ENCODE peak calls at places on chromosomes 2 and 18, in five cellular contexts. L, Z, R, S and Q are unnamed samples.

GRCh38 chr18:36158261-36158867 is 28.7 kb downstream of the ELP2 start:
- DNase-seq in S (no peak), Z (no peak), R (no peak), L (no peak), Q (no peak)

GRCh38 chr2:9681427-9681817 is 50.6 kb upstream of the YWHAQ start:
- DNase-seq in S (no peak), L (no peak), R (no peak), Z (no peak), Q (no peak)

GRCh38 chr2:110678457-110679336 is 834 bp upstream of the BUB1 start:
- DNase-seq in L (no peak), Z (no peak), S (peak), R (peak), Q (peak)

GRCh38 chr2:18253686-18254197 is 306.7 kb downstream of the RDH14 start:
- DNase-seq in Z (no peak), S (no peak), L (no peak), R (no peak), Q (no peak)

GRCh38 chr2:16656784-16657391 is 8.7 kb downstream of the CYRIA start:
- DNase-seq in S (no peak), Z (no peak), L (no peak), R (no peak), Q (no peak)

GRCh38 chr2:127423476-127423840 is 5.2 kb downstream of the PROC start:
- DNase-seq in Z (peak), S (no peak), L (no peak), R (peak), Q (no peak)

GRCh38 chr2:231287696-231288095 is 89.3 kb downstream of the ARMC9 start:
- DNase-seq in L (no peak), R (no peak), Z (no peak), S (no peak), Q (no peak)

GRCh38 chr2:98280376-98281102 is 65.7 kb upstream of the CNGA3 start:
- DNase-seq in S (no peak), R (peak), Z (no peak), L (no peak), Q (no peak)

GRCh38 chr2:30252723-30253688 is 21.7 kb downstream of the LBH start:
- DNase-seq in S (no peak), L (no peak), Z (no peak), R (peak), Q (no peak)

GRCh38 chr2:31660165-31660564 is 79.4 kb upstream of the SRD5A2 start:
- DNase-seq in S (no peak), L (no peak), Z (no peak), R (no peak), Q (no peak)

GRCh38 chr2:54479422-54479821 is 23.3 kb downstream of the SPTBN1 start:
- DNase-seq in R (no peak), Z (no peak), L (no peak), S (no peak), Q (peak)

GRCh38 chr2:172540421-172540820 is 15.5 kb upstream of the PDK1 start:
- DNase-seq in R (no peak), Z (no peak), S (no peak), L (no peak), Q (no peak)

GRCh38 chr2:121237336-121237979 is 47.5 kb downstream of the TFCP2L1 start:
- DNase-seq in L (no peak), Z (no peak), S (peak), R (no peak), Q (no peak)

GRCh38 chr2:123688504-123688903 is 336.6 kb upstream of the CNTNAP5 start:
- DNase-seq in R (no peak), Z (no peak), L (no peak), S (no peak), Q (no peak)

GRCh38 chr2:147665035-147665434 is 179.8 kb upstream of the ACVR2A start:
- DNase-seq in S (no peak), L (no peak), R (no peak), Z (no peak), Q (no peak)

GRCh38 chr2:197011033-197011432 is 84.5 kb upstream of the PGAP1 start:
- DNase-seq in R (no peak), L (no peak), Z (no peak), S (no peak), Q (no peak)

GRCh38 chr2:168849610-168850009 is 40.6 kb downstream of the SPC25 start:
- DNase-seq in S (no peak), L (no peak), Z (no peak), R (peak), Q (no peak)

GRCh38 chr18:46416706-46417638 is 240.0 kb downstream of the LOXHD1 start:
- DNase-seq in S (no peak), Z (no peak), L (peak), R (no peak), Q (no peak)

GRCh38 chr2:68548396-68548795 is 81.0 kb downstream of the APLF start:
- DNase-seq in R (no peak), Z (no peak), L (no peak), S (no peak), Q (no peak)

GRCh38 chr2:230435431-230435830 is 19.4 kb downstream of the SP100 start:
- DNase-seq in R (no peak), S (no peak), Z (no peak), L (no peak), Q (no peak)

GRCh38 chr2:62733546-62733945 is 28.0 kb downstream of the EHBP1 start:
- DNase-seq in S (no peak), R (no peak), L (no peak), Z (no peak), Q (no peak)

GRCh38 chr2:120382541-120383144 is 36.7 kb downstream of the INHBB start:
- DNase-seq in S (no peak), R (no peak), Z (no peak), L (no peak), Q (no peak)

GRCh38 chr2:43040084-43040854 is 186.1 kb downstream of the ZFP36L2 start:
- DNase-seq in S (peak), Z (no peak), L (no peak), R (no peak), Q (no peak)

GRCh38 chr2:33069894-33070651 is 123.3 kb downstream of the LTBP1 start:
- DNase-seq in R (no peak), L (peak), S (no peak), Z (peak), Q (peak)

GRCh38 chr2:16321872-16322271 is 343.8 kb downstream of the CYRIA start:
- DNase-seq in L (no peak), S (no peak), R (no peak), Z (no peak), Q (no peak)

GRCh38 chr18:40672590-40672989 is 1282.4 kb upstream of the PIK3C3 start:
- DNase-seq in R (no peak), Z (no peak), S (no peak), L (no peak), Q (no peak)

GRCh38 chr2:42794271-42795046 is 2.1 kb upstream of the HAAO start:
- DNase-seq in L (no peak), Z (no peak), R (peak), S (peak), Q (no peak)

GRCh38 chr2:10271946-10272345 is 30.8 kb upstream of the HPCAL1 start:
- DNase-seq in Z (no peak), R (peak), L (no peak), S (peak), Q (no peak)

GRCh38 chr2:196066794-196067382 is 1.7 kb downstream of the DNAH7 start:
- DNase-seq in S (no peak), Z (no peak), R (no peak), L (peak), Q (no peak)

GRCh38 chr2:166234112-166234846 is 106.5 kb upstream of the SCN1A start:
- DNase-seq in S (no peak), R (no peak), Z (no peak), L (no peak), Q (no peak)

GRCh38 chr2:12759248-12759647 is 42.5 kb downstream of the TRIB2 start:
- DNase-seq in Z (no peak), L (no peak), R (no peak), S (no peak), Q (peak)

GRCh38 chr2:206176128-206176527 is 16.4 kb downstream of the EEF1B2 start:
- DNase-seq in Z (no peak), R (no peak), L (no peak), S (no peak), Q (no peak)

GRCh38 chr2:163255086-163255485 is 416.5 kb upstream of the KCNH7 start:
- DNase-seq in Z (no peak), S (no peak), R (no peak), L (no peak), Q (no peak)

GRCh38 chr2:45741451-45741850 is 90.0 kb downstream of the PRKCE start:
- DNase-seq in L (no peak), S (no peak), Z (peak), R (no peak), Q (peak)

GRCh38 chr2:152491139-152491472 is 156.1 kb downstream of the FMNL2 start:
- DNase-seq in L (no peak), Z (no peak), R (no peak), S (no peak), Q (peak)

GRCh38 chr18:55838322-55838721 is 250.3 kb upstream of the TCF4 start:
- DNase-seq in L (no peak), S (no peak), R (no peak), Z (no peak), Q (no peak)

GRCh38 chr2:584863-585823 is 92.1 kb downstream of the TMEM18 start:
- DNase-seq in R (no peak), Z (peak), S (no peak), L (no peak), Q (no peak)

GRCh38 chr2:237277151-237277550 is 136.8 kb downstream of the COL6A3 start:
- DNase-seq in L (no peak), R (no peak), Z (no peak), S (no peak), Q (no peak)

GRCh38 chr2:237280937-237281336 is 133.0 kb downstream of the COL6A3 start:
- DNase-seq in Z (no peak), R (no peak), S (no peak), L (no peak), Q (no peak)

GRCh38 chr2:237279012-237279768 is 134.8 kb downstream of the COL6A3 start:
- DNase-seq in L (no peak), R (no peak), S (no peak), Z (no peak), Q (peak)

GRCh38 chr2:237280235-237280634 is 133.7 kb downstream of the COL6A3 start:
- DNase-seq in R (no peak), Z (no peak), L (no peak), S (no peak), Q (no peak)

DNA sequence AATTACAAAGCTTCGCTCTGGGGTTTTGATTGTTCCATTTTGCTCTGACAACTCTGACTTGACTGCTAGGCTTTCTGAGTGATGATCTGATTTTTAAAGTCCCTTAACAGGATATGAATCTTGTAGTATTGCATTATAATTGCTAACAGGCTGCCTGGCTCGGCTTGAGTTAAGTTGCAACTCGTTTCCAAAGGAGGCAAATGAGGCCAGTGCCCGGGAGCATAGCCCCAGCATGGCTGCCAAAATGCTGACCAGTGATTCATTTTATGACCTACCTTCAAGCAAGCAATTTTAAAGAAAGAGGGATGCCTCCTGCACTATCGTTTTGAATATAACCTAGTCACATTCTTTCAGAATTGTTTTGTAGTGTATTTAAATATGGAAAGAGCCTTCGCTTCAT is 135.4 kb downstream of the COL6A3 start:
- DNase-seq in L (no peak), Z (no peak), R (peak), S (no peak), Q (peak)
- TF ChIP-seq POLR2AphosphoS5 in L (no peak), Z (peak), R (peak), S (no peak), Q (peak)

GRCh38 chr18:49061239-49061905 is 110.6 kb upstream of the SMAD7 start:
- DNase-seq in S (no peak), Z (no peak), L (no peak), R (no peak), Q (no peak)
- TF ChIP-seq POLR2AphosphoS5 in S (no peak), Z (no peak), L (no peak), R (no peak), Q (no peak)

DNA sequence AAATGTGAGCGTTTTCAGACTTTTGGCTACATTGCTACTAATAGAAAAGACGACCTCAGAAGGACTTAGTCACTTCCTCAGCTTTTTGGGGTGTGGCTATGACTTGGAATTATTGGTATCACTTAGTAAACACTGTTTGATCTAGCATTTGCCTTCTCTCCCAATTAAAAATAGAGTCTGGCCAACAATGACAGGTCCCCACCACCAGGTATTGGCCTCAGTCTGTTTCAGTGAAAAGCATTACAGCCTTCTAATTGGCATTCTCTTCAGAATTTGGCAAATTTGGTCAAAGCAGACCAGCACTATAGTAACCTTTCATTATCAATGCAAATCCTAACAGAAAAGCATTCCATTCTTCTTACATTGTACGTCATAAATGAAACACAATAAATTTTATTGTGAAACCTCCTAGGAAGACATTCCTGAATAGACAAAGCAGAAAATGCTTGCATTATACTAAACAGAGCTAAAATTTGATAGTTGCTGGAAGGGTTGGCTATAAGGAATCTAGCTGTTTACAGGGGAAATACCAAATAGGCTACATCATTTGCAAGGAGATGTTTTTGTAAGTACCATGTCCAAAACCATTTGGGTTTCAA is 613.9 kb downstream of the IRS1 start:
- DNase-seq in Z (no peak), S (no peak), R (no peak), L (peak), Q (no peak)
- TF ChIP-seq POLR2AphosphoS5 in Z (no peak), S (no peak), R (no peak), L (peak), Q (peak)

GRCh38 chr2:240466579-240467148 is 31.2 kb downstream of the GPC1 start:
- DNase-seq in S (peak), L (no peak), R (peak), Z (peak), Q (peak)
- TF ChIP-seq POLR2AphosphoS5 in S (peak), L (no peak), R (no peak), Z (no peak), Q (no peak)

GRCh38 chr2:174039551-174040416 is 74.6 kb upstream of the SP3 start:
- DNase-seq in S (peak), Z (peak), R (peak), L (peak), Q (peak)

GRCh38 chr2:174040417-174040701 is 75.2 kb upstream of the SP3 start:
- DNase-seq in Z (no peak), L (no peak), R (no peak), S (no peak), Q (no peak)

GRCh38 chr2:174035981-174036742 is 71.0 kb upstream of the SP3 start:
- DNase-seq in S (no peak), L (no peak), Z (no peak), R (no peak), Q (peak)

GRCh38 chr2:174036825-174037224 is 71.7 kb upstream of the SP3 start:
- DNase-seq in S (no peak), L (no peak), Z (no peak), R (no peak), Q (no peak)

GRCh38 chr2:174038472-174038871 is 73.3 kb upstream of the SP3 start:
- DNase-seq in S (no peak), R (no peak), L (no peak), Z (no peak), Q (no peak)
- TF ChIP-seq POLR2AphosphoS5 in S (no peak), R (no peak), L (no peak), Z (no peak), Q (no peak)

GRCh38 chr2:38174646-38175096 is 98.7 kb upstream of the CYP1B1 start:
- DNase-seq in Z (peak), S (no peak), R (no peak), L (no peak), Q (no peak)
- TF ChIP-seq POLR2AphosphoS5 in Z (peak), S (no peak), R (no peak), L (no peak), Q (no peak)

GRCh38 chr18:62729487-62730386 is 14.4 kb downstream of the PHLPP1 start:
- DNase-seq in S (no peak), Z (no peak), R (no peak), L (no peak), Q (no peak)

GRCh38 chr18:62735387-62735786 is 20.0 kb downstream of the PHLPP1 start:
- DNase-seq in S (no peak), L (no peak), R (no peak), Z (no peak), Q (no peak)

GRCh38 chr18:62732631-62733030 is 17.3 kb downstream of the PHLPP1 start:
- DNase-seq in L (no peak), Z (no peak), S (no peak), R (no peak), Q (no peak)

GRCh38 chr18:62728254-62728653 is 12.9 kb downstream of the PHLPP1 start:
- DNase-seq in S (no peak), Z (no peak), L (no peak), R (no peak), Q (no peak)

GRCh38 chr18:62730926-62731325 is 15.6 kb downstream of the PHLPP1 start:
- DNase-seq in R (no peak), L (no peak), S (no peak), Z (no peak), Q (no peak)
- TF ChIP-seq POLR2AphosphoS5 in R (no peak), L (no peak), S (no peak), Z (no peak), Q (no peak)